ENCODE peak calls at places on chromosomes 2 and 18, in four cellular contexts. L is neural crest cell, J is GM12865, P is GM12864. Z is an unnamed sample.

GRCh38 chr2:207775471-207775870 is 5.8 kb upstream of the FZD5 start:
- DNase-seq in L (no peak), J (no peak), P (no peak), Z (no peak)

GRCh38 chr2:233031556-233032500 is 644 bp upstream of the NEU2 start:
- DNase-seq in L (no peak), P (no peak), J (no peak), Z (no peak)

GRCh38 chr2:119476301-119477117 is 44.9 kb downstream of the TMEM37 start:
- DNase-seq in L (peak; percentile 59), P (no peak), J (peak; percentile 59), Z (peak; percentile 49)

GRCh38 chr2:228869601-228870264 is 401.4 kb downstream of the PID1 start:
- DNase-seq in P (no peak), L (no peak), J (no peak), Z (no peak)

GRCh38 chr18:7548721-7549120 is 18.4 kb upstream of the PTPRM start:
- DNase-seq in L (no peak), J (no peak), P (no peak), Z (no peak)

GRCh38 chr18:79900610-79901570 is 50.6 kb downstream of the SLC66A2 start:
- DNase-seq in L (no peak), J (no peak), P (no peak), Z (no peak)

GRCh38 chr2:188333751-188334524 is 42.3 kb downstream of the GULP1 start:
- DNase-seq in J (no peak), L (peak; percentile 18), P (no peak), Z (no peak)

GRCh38 chr2:142796161-142796560 is 81.3 kb upstream of the KYNU start:
- DNase-seq in P (no peak), J (no peak), L (no peak), Z (no peak)

GRCh38 chr2:46494596-46494995 is 15.2 kb downstream of the TMEM247 start:
- DNase-seq in L (no peak), P (no peak), J (no peak), Z (no peak)

GRCh38 chr2:16900405-16901025 is 234.9 kb upstream of the CYRIA start:
- DNase-seq in L (no peak), P (peak; percentile 3), J (peak; percentile 61), Z (no peak)

GRCh38 chr2:234587341-234588053 is 90.6 kb upstream of the ARL4C start:
- DNase-seq in P (no peak), L (no peak), J (no peak), Z (no peak)

GRCh38 chr18:37276111-37276510 is 289.5 kb downstream of the CELF4 start:
- DNase-seq in P (no peak), J (no peak), L (no peak), Z (no peak)

GRCh38 chr18:57931038-57931437 is 113.0 kb upstream of the NEDD4L start:
- DNase-seq in J (peak; percentile 24), P (peak; percentile 47), L (no peak), Z (no peak)

GRCh38 chr18:74163019-74163656 is 14.8 kb downstream of the TIMM21 start:
- DNase-seq in P (no peak), L (no peak), J (no peak), Z (no peak)
- TF ChIP-seq CTCF in P (no peak), L (no peak), J (no peak), Z (peak; percentile 8)

GRCh38 chr2:219836647-219837177 is 209.3 kb downstream of the SLC4A3 start:
- DNase-seq in L (no peak), P (no peak), J (peak; percentile 22), Z (no peak)
- TF ChIP-seq CTCF in L (peak; percentile 42), P (peak; percentile 28), J (peak; percentile 25), Z (peak; percentile 22)

GRCh38 chr2:129709956-129710598 is 269.4 kb upstream of the RAB6C start:
- DNase-seq in J (no peak), L (no peak), P (no peak), Z (no peak)
- TF ChIP-seq CTCF in J (no peak), L (no peak), P (no peak), Z (no peak)

DNA sequence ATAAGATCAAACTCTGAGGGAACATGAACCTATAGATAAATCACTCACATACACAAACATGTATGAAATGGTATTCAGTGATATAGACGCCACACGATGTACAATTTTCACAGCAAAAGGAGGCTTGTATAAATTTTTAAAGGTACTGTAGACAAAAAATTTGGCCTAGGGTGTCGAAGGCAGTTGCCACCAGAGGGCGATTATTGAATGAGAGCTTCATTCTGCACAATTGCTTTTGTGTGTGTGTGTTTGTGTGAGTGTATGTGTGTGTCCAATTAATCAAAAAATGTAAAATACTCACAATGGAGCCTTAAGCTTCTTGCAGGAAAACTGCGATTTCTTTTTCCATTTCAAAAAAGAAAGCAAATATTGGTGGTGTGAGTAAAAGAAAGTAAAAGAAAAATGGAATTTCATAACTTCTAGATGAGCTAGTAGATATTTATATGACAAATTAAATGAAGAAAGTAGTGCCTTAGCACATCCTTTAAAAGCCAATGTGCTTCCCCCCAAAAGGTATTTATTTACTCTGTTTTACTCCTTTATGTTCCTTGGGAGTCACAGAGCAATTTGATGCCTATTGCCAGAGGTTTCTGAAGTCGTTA is 800.1 kb downstream of the SATB2 start:
- DNase-seq in P (no peak), J (peak; percentile 26), L (peak; percentile 14), Z (peak; percentile 15)
- TF ChIP-seq CTCF in P (peak; percentile 55), J (peak; percentile 38), L (peak; percentile 73), Z (peak; percentile 76)

DNA sequence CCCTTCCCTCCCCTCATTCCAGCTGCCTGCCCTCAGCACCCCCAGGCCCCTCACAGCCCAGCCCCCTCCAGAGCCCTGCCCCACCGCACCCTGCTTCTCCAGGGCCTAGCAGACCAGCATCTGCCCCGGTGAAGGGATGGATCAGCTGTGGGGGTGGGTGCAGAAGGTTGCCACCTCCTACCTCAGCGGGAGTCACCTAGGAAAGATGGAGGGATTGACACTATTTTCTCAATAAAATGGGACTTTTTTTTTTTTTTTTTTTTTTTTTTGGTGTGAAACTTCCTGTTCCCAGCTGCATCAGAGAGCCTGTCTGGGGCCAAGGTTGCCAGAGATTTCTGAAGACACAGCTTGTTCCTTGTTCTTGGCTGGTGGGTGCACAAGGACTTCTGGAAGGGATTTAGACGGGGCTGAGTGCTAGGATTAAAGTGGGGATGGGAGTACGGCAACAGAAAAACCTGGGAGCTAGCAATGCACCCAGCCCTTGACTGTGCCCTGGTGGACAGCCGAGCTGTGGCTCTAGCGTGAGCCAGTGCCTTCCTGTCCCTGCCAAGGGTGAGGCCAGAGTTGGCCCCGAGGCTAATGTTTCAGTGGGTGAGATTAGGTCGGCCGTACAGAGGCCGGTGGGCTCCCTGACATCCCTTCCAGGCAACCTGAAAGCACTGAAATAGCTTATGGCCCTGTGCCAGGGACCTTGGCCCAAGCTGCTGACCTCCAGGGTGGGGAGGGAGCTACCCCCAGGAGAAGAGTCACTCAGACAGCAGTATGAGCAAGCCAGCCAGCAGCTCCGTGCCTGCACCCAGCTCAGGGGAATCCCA is 4.5 kb downstream of the B3GNT7 start:
- DNase-seq in P (no peak), J (no peak), L (no peak), Z (no peak)
- TF ChIP-seq CTCF in P (no peak), J (no peak), L (no peak), Z (no peak)

GRCh38 chr2:100178085-100178788 is 35.8 kb upstream of the AFF3 start:
- DNase-seq in L (peak; percentile 52), P (peak; percentile 8), J (peak; percentile 73), Z (no peak)
- TF ChIP-seq CTCF in L (peak; percentile 61), P (peak; percentile 58), J (peak; percentile 45), Z (peak; percentile 44)

GRCh38 chr2:132421198-132421780 is 4.7 kb downstream of the GPR39 start:
- DNase-seq in L (no peak), J (no peak), P (no peak), Z (no peak)
- TF ChIP-seq CTCF in L (no peak), J (no peak), P (no peak), Z (no peak)

GRCh38 chr2:74599676-74600075 is 45.2 kb downstream of the DOK1 start:
- DNase-seq in P (no peak), L (no peak), J (no peak), Z (no peak)

GRCh38 chr2:74603282-74604000 is 44.7 kb downstream of the M1AP start:
- DNase-seq in J (no peak), P (no peak), L (no peak), Z (no peak)

GRCh38 chr2:74606927-74607326 is 41.2 kb downstream of the M1AP start:
- DNase-seq in L (no peak), P (no peak), J (no peak), Z (no peak)

GRCh38 chr2:74597456-74597855 is 42.9 kb downstream of the DOK1 start:
- DNase-seq in P (no peak), L (no peak), J (no peak), Z (no peak)

GRCh38 chr2:74602553-74603281 is 45.4 kb downstream of the M1AP start:
- DNase-seq in J (no peak), P (no peak), L (no peak), Z (no peak)
- TF ChIP-seq CTCF in J (no peak), P (no peak), L (no peak), Z (no peak)

Z was measured in progenitor cell of endocrine pancreas.